ENCODE peak calls at places on chromosome 1, in four cellular contexts. J is HFF-Myc, X is M059J, A is NCI-H1417. I is an unnamed sample.

GRCh38 chr1:224266105-224266935 is 63.7 kb downstream of the NVL start:
- DNase-seq in J (no peak), X (peak; percentile 66), A (no peak), I (no peak)

GRCh38 chr1:199124351-199124750 is 485.5 kb downstream of the PTPRC start:
- DNase-seq in J (no peak), X (peak; percentile 68), A (no peak), I (peak; percentile 71)

GRCh38 chr1:147700042-147700711 is 29.9 kb upstream of the ACP6 start:
- DNase-seq in J (peak; percentile 27), X (peak; percentile 65), A (peak; percentile 75), I (peak; percentile 42)

GRCh38 chr1:27872059-27872801 is at the start of gene THEMIS2:
- DNase-seq in J (no peak), X (peak; percentile 56), A (no peak), I (peak; percentile 5)

GRCh38 chr1:115545791-115546733 is 95.7 kb upstream of the VANGL1 start:
- DNase-seq in J (peak; percentile 82), X (peak; percentile 98), A (peak; percentile 49), I (peak; percentile 97)

GRCh38 chr1:198491596-198491995 is 48.9 kb downstream of the ATP6V1G3 start:
- DNase-seq in J (no peak), X (no peak), A (no peak), I (no peak)

GRCh38 chr1:211647666-211648065 is 27.8 kb downstream of the NEK2 start:
- DNase-seq in J (no peak), X (no peak), A (no peak), I (no peak)

GRCh38 chr1:234564035-234565029 is 45.6 kb downstream of the IRF2BP2 start:
- DNase-seq in J (no peak), X (peak; percentile 99), A (peak; percentile 17), I (peak; percentile 97)

GRCh38 chr1:227729144-227729880 is 5.8 kb downstream of the JMJD4 start:
- DNase-seq in J (no peak), X (peak; percentile 11), A (peak; percentile 49), I (no peak)

GRCh38 chr1:17653728-17654351 is 101.3 kb upstream of the ACTL8 start:
- DNase-seq in J (no peak), X (peak; percentile 50), A (peak; percentile 54), I (no peak)

GRCh38 chr1:93804412-93804811 is 74.6 kb downstream of the DNTTIP2 start:
- DNase-seq in J (peak; percentile 71), X (peak; percentile 96), A (no peak), I (peak; percentile 94)

GRCh38 chr1:178376008-178376407 is 120.8 kb downstream of the CLEC20A start:
- DNase-seq in J (no peak), X (peak; percentile 16), A (no peak), I (no peak)

GRCh38 chr1:111596499-111596898 is 23.1 kb upstream of the RAP1A start:
- DNase-seq in J (no peak), X (no peak), A (no peak), I (no peak)

GRCh38 chr1:200206761-200207160 is 179.3 kb downstream of the NR5A2 start:
- DNase-seq in J (no peak), X (peak; percentile 77), A (no peak), I (peak; percentile 22)

I was measured in astrocyte.